ENCODE peak calls at places on chromosome X, in eight cellular contexts. H is omental fat pad, M is colonic mucosa, A is neural progenitor cell, B is adrenal gland, D is astrocyte of the spinal cord, Q is lower leg skin, L is nephron progenitor cell. G is an unnamed sample.

GRCh38 chrX:39335447-39336235 is 534.4 kb downstream of the MID1IP1 start:
- DNase-seq in H (no peak), M (peak; percentile 38), A (no peak), B (peak; percentile 53), D (no peak), Q (peak; percentile 19), L (no peak), G (no peak)

GRCh38 chrX:30302957-30303356 is 6.2 kb downstream of the NR0B1 start:
- DNase-seq in H (no peak), M (no peak), A (peak; percentile 14), B (peak; percentile 90), D (no peak), Q (peak; percentile 32), L (no peak), G (no peak)

GRCh38 chrX:53261573-53261972 is 19.8 kb downstream of the IQSEC2 start:
- DNase-seq in H (no peak), M (no peak), A (no peak), B (no peak), D (no peak), Q (no peak), L (no peak), G (no peak)

GRCh38 chrX:54494166-54494969 is 1.7 kb downstream of the FGD1 start:
- DNase-seq in H (no peak), M (no peak), A (no peak), B (no peak), D (peak; percentile 25), Q (no peak), L (no peak), G (no peak)

GRCh38 chrX:68895339-68896250 is 66.8 kb downstream of the EFNB1 start:
- DNase-seq in H (peak; percentile 45), M (peak; percentile 66), A (no peak), B (peak; percentile 70), D (peak; percentile 40), Q (peak; percentile 22), L (no peak), G (no peak)

GRCh38 chrX:107537815-107538214 is 88.4 kb downstream of the FRMPD3 start:
- DNase-seq in H (no peak), M (peak; percentile 27), A (peak; percentile 72), B (peak; percentile 55), D (peak; percentile 40), Q (no peak), L (peak; percentile 21), G (no peak)

GRCh38 chrX:19386679-19387078 is 43.0 kb downstream of the PDHA1 start:
- DNase-seq in H (no peak), M (no peak), A (no peak), B (no peak), D (no peak), Q (no peak), L (no peak), G (no peak)

GRCh38 chrX:23861215-23861896 is 46.4 kb downstream of the APOO start:
- DNase-seq in H (no peak), M (no peak), A (no peak), B (no peak), D (no peak), Q (no peak), L (no peak), G (no peak)

GRCh38 chrX:153999359-154000037 is 20.2 kb downstream of the IRAK1 start:
- DNase-seq in H (no peak), M (no peak), A (peak; percentile 49), B (no peak), D (no peak), Q (no peak), L (no peak), G (no peak)

GRCh38 chrX:31228415-31228832 is 156.6 kb upstream of the FTHL17 start:
- DNase-seq in H (no peak), M (no peak), A (no peak), B (peak; percentile 52), D (peak; percentile 25), Q (no peak), L (no peak), G (no peak)

DNA sequence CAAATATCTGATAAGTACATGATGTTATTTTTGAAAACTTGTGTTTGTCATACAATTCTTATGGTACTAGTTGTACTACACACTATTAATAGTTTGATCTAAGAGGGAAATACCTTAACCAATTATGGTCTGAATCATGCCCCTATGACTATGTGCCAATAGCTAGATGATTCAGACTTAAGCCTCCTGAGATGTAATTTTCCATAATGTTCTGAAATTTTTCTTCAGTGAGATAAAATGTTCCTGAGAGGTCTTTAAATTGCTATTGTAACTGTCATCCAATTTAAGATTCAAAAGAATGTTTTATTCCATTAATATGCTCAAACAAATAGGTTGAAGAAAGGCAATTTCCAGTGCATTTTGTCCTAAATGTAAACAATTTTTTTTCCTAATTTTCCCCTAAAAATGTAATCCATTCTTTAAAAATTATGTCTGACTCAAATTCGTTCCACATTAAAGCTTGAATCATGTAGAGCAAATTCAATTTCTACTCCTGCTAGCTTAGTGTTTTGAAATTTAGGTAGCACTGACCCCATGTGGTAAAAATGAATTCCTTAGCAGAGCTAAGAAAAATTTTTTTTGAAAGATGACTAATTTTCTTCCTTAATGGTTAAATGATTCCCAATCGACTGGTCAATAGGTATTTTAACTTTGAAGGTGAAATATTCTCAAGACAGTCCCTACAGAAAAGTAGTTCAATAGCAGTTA is 49.1 kb downstream of the APOOL start:
- DNase-seq in H (no peak), M (no peak), A (no peak), B (no peak), D (peak; percentile 83), Q (no peak), L (no peak), G (no peak)
- TF ChIP-seq CTCF in H (no peak), M (no peak), A (peak; percentile 11), B (peak; percentile 34), D (peak; percentile 40), Q (no peak), L (no peak), G (no peak)

GRCh38 chrX:119419898-119420297 is 20.8 kb downstream of the SLC25A43 start:
- DNase-seq in H (no peak), M (no peak), A (no peak), B (no peak), D (no peak), Q (no peak), L (no peak), G (no peak)

GRCh38 chrX:119419146-119419545 is 20.0 kb downstream of the SLC25A43 start:
- DNase-seq in H (no peak), M (peak; percentile 43), A (no peak), B (no peak), D (no peak), Q (no peak), L (no peak), G (no peak)

GRCh38 chrX:119417376-119417775 is 18.2 kb downstream of the SLC25A43 start:
- DNase-seq in H (no peak), M (no peak), A (no peak), B (no peak), D (no peak), Q (no peak), L (no peak), G (no peak)

GRCh38 chrX:119421306-119421705 is 22.2 kb downstream of the SLC25A43 start:
- DNase-seq in H (no peak), M (no peak), A (no peak), B (no peak), D (no peak), Q (no peak), L (no peak), G (no peak)

GRCh38 chrX:119417842-119418241 is 18.7 kb downstream of the SLC25A43 start:
- DNase-seq in H (no peak), M (no peak), A (no peak), B (no peak), D (peak; percentile 15), Q (no peak), L (no peak), G (no peak)
- TF ChIP-seq CTCF in H (no peak), M (no peak), A (peak; percentile 33), B (no peak), D (peak; percentile 37), Q (no peak), L (no peak), G (no peak)

GRCh38 chrX:26442340-26442739 is 226.4 kb downstream of the MAGEB5 start:
- DNase-seq in H (no peak), M (no peak), A (peak; percentile 30), B (no peak), D (peak; percentile 5), Q (no peak), L (no peak), G (no peak)
- TF ChIP-seq CTCF in H (no peak), M (no peak), A (peak; percentile 64), B (no peak), D (peak; percentile 41), Q (no peak), L (peak; percentile 43), G (no peak)

GRCh38 chrX:149124526-149125108 is 380.5 kb downstream of the IDS start:
- DNase-seq in H (no peak), M (no peak), A (no peak), B (no peak), D (no peak), Q (no peak), L (no peak), G (no peak)

GRCh38 chrX:149131780-149132179 is 373.3 kb downstream of the IDS start:
- DNase-seq in H (no peak), M (no peak), A (no peak), B (no peak), D (peak; percentile 19), Q (no peak), L (no peak), G (no peak)

GRCh38 chrX:149129767-149130166 is 375.3 kb downstream of the IDS start:
- DNase-seq in H (no peak), M (no peak), A (no peak), B (no peak), D (no peak), Q (no peak), L (no peak), G (no peak)
- TF ChIP-seq CTCF in H (no peak), M (no peak), A (no peak), B (no peak), D (no peak), Q (no peak), L (no peak), G (no peak)

G was measured in natural killer cell.